ENCODE peak calls at places on chromosomes 7 and 10, in ten cellular contexts. H, O, S, D, F, G, K, U, R and J are unnamed samples. For H3K4me1, the result is how much of the 10 kb centered on the place peaks cover.

GRCh38 chr10:79286318-79286951 is 60.8 kb upstream of the PPIF start:
- DNase-seq in O (peak), H (no peak), R (no peak), G (peak), U (no peak), F (no peak), D (peak), K (peak), S (peak), J (peak)

GRCh38 chr10:19658622-19659233 is 157.5 kb upstream of the PLXDC2 start:
- DNase-seq in G (no peak), F (no peak), U (no peak), H (no peak), D (no peak), R (no peak), K (no peak), S (no peak), O (no peak), J (no peak)

GRCh38 chr10:77405771-77406241 is 231.8 kb downstream of the KCNMA1 start:
- DNase-seq in K (peak), U (peak), D (peak), O (peak), G (peak), H (no peak), S (no peak), R (peak), F (peak), J (no peak)

GRCh38 chr7:105724688-105725087 is 143.4 kb upstream of the EFCAB10 start:
- DNase-seq in R (no peak), O (no peak), H (no peak), S (no peak), K (no peak), F (no peak), D (no peak), U (no peak), G (no peak), J (no peak)

GRCh38 chr7:83267141-83267631 is 104.5 kb upstream of the PCLO start:
- DNase-seq in F (peak), K (peak), R (no peak), G (no peak), O (no peak), D (no peak), H (no peak), U (no peak), S (no peak), J (no peak)

GRCh38 chr7:105641236-105641810 is 60.0 kb upstream of the EFCAB10 start:
- DNase-seq in U (no peak), H (no peak), G (no peak), D (no peak), R (no peak), F (no peak), S (no peak), K (no peak), O (no peak), J (no peak)

GRCh38 chr10:69838853-69839252 is 37.1 kb downstream of the COL13A1 start:
- DNase-seq in G (no peak), K (no peak), U (no peak), R (no peak), H (no peak), S (no peak), D (peak), F (no peak), O (no peak), J (no peak)

GRCh38 chr10:110387983-110388681 is 83.4 kb upstream of the SMNDC1 start:
- DNase-seq in O (no peak), D (no peak), F (no peak), U (no peak), R (no peak), S (no peak), H (no peak), K (no peak), G (no peak), J (no peak)

GRCh38 chr10:62817120-62817762 is 1.1 kb upstream of the EGR2 start:
- DNase-seq in D (peak), F (peak), H (peak), S (peak), O (peak), R (no peak), U (peak), G (no peak), K (peak), J (peak)

GRCh38 chr7:134327896-134328295 is 11.2 kb upstream of the SLC35B4 start:
- DNase-seq in S (no peak), G (no peak), O (peak), K (peak), F (peak), D (peak), U (peak), R (peak), H (no peak), J (peak)

GRCh38 chr10:22992075-22992474 is 64.2 kb downstream of the ARMC3 start:
- DNase-seq in U (no peak), H (no peak), O (no peak), S (no peak), D (no peak), G (no peak), R (no peak), F (no peak), K (no peak), J (no peak)

GRCh38 chr7:80699030-80699638 is 60.7 kb downstream of the CD36 start:
- DNase-seq in D (peak), R (peak), O (no peak), K (peak), F (peak), G (no peak), S (no peak), U (peak), H (no peak), J (peak)

GRCh38 chr7:69335331-69335730 is 262.9 kb upstream of the AUTS2 start:
- DNase-seq in S (no peak), K (no peak), F (no peak), R (no peak), U (no peak), G (no peak), O (no peak), D (no peak), H (no peak), J (no peak)

GRCh38 chr7:101395376-101395775 is 32.7 kb downstream of the COL26A1 start:
- DNase-seq in D (no peak), F (no peak), G (no peak), U (no peak), H (no peak), R (no peak), K (no peak), S (no peak), O (no peak), J (no peak)

GRCh38 chr7:151346180-151346769 is 4.7 kb downstream of the NUB1 start:
- DNase-seq in F (peak), K (peak), S (no peak), G (no peak), D (no peak), R (no peak), H (no peak), O (no peak), U (no peak), J (no peak)

GRCh38 chr10:34273340-34273739 is 541.8 kb downstream of the PARD3 start:
- DNase-seq in S (no peak), U (no peak), O (no peak), R (no peak), G (no peak), D (no peak), H (no peak), F (no peak), K (no peak), J (no peak)
- H3K4me1 ChIP-seq in S (under half), U (under half), O (under half), R (under half), G (under half), D (under half), H (under half), F (under half), K (under half), J (under half)

DNA sequence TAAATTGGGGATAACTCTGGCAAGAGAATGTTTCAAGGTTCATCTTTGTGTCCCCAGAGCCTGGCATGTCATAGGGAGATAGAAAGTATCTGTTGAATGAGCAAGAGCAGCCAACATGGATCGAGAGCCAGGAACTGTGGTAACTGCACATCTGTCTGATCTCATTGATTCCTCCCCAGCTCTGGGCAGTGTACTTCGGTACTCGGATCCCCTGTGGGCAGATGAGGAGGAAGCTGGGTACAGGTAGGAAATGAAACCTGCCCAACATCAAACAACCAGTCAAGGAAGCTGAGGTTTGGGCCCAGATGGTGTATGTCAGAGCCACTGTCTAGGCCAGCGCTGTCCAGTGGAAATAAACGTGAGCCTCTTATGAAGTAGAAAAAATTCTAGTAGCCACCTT is 76.4 kb downstream of the GRK5 start:
- DNase-seq in R (no peak), F (no peak), S (no peak), O (peak), H (no peak), G (no peak), U (no peak), D (no peak), K (no peak), J (no peak)
- H3K4me3 ChIP-seq in R (no peak), F (no peak), S (no peak), O (no peak), H (no peak), G (no peak), U (no peak), D (no peak), K (no peak), J (no peak)

GRCh38 chr7:130910949-130911944 is 177.2 kb upstream of the KLF14 start:
- DNase-seq in O (no peak), S (peak), F (peak), G (no peak), D (peak), H (no peak), K (peak), U (no peak), R (peak), J (no peak)
- H3K4me1 ChIP-seq in O (under half), S (half or more), F (half or more), G (half or more), D (under half), H (half or more), K (under half), U (under half), R (half or more), J (half or more)

DNA sequence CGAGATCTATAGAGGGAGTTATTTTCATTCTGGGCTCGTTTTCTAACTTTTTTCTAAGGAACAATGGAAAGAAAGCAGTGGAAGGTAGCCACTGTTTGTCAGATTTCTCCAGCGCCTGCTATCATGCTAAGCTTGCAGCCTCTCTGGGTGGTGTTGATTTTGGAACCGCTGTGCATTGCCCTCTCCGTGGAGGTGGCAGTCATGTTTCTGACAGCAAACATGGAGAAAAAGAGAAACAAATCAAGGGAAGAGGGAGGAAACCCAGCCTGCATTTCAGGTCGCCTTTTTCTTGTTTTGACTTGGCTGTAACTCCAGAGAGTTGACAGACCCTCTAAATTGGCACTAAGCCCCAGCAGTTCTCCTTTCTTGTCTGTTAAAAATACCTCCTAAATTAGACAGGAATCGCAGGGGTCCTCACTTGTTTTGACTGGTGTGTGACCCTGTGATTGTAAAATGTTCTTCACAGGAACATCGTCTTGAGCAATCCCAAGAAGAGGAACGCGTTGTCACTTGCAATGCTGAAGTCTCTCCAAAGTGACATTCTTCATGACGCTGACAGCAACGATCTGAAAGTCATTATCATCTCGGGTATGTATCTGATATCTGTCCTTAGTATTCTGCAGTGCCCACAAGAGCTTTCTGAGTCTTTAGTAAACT is 4.8 kb downstream of the ECHDC3 start:
- DNase-seq in D (no peak), R (no peak), O (peak), G (peak), K (no peak), H (no peak), F (no peak), S (no peak), U (no peak), J (no peak)
- H3K4me3 ChIP-seq in D (no peak), R (no peak), O (peak), G (no peak), K (no peak), H (no peak), F (no peak), S (no peak), U (no peak), J (no peak)

DNA sequence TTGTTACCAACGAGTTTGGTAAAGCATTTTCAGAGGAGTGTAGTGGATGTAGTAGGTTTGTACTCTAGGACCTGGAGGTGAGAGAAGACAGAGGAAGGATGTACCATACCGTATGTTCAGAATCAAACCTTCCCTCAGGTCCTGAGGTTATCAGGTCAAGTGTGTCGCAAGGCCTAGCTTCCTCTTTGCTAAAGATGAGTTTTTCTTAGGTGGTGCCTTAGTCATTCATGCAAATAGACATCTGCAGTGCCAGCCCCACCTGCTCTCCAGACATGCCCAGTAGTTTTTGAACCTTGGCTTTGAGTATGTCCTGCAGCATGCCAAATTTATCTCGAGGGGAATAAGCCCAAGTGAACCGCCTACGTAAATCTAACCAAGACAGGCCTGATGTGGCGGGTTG is 71.3 kb downstream of the HDAC9 start:
- DNase-seq in R (no peak), U (no peak), F (no peak), K (no peak), D (no peak), S (no peak), G (no peak), H (no peak), O (no peak), J (peak)
- H3K4me1 ChIP-seq in R (under half), U (under half), F (under half), K (under half), D (under half), S (under half), G (under half), H (under half), O (under half), J (half or more)

DNA sequence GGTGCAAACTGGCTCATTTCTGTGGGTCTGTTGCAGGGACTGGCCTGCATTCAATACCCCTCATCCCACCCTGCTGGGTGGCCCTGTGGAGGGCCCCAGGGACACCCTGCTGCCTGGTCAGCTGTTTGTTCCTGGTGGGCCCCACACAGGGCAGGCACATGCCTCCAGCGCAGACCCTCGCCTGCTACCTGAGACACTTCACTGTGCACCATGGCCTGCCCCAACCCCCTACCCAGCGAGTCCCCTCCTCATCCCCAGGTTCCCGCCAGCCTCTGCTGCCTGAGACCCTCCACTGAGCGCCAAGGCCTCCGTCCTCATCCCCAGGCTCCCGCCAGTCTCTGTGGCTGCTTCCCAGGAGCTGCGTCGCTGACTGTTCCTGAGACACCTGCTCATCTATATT is 16.8 kb downstream of the GPR146 start:
- DNase-seq in G (no peak), S (no peak), H (no peak), U (no peak), R (no peak), D (no peak), F (no peak), O (no peak), K (no peak), J (no peak)
- H3K4me3 ChIP-seq in G (no peak), S (no peak), H (no peak), U (no peak), R (no peak), D (no peak), F (no peak), O (no peak), K (no peak), J (no peak)

GRCh38 chr10:35409094-35409582 is 72.8 kb downstream of the CCNY start:
- DNase-seq in F (no peak), H (no peak), O (peak), G (no peak), K (peak), S (no peak), U (no peak), R (no peak), D (peak), J (no peak)
- H3K4me1 ChIP-seq in F (under half), H (under half), O (under half), G (under half), K (under half), S (half or more), U (under half), R (under half), D (under half), J (under half)

GRCh38 chr10:101492814-101493213 is 95.2 kb downstream of the POLL start:
- DNase-seq in O (no peak), K (no peak), D (no peak), H (no peak), S (no peak), G (no peak), R (no peak), F (no peak), U (no peak), J (no peak)

GRCh38 chr10:101492205-101492604 is 95.9 kb downstream of the POLL start:
- DNase-seq in S (no peak), O (no peak), U (no peak), F (no peak), H (no peak), R (no peak), D (no peak), K (no peak), G (no peak), J (no peak)

GRCh38 chr10:101490026-101490425 is 98.0 kb downstream of the POLL start:
- DNase-seq in O (no peak), U (no peak), H (no peak), G (no peak), K (no peak), S (no peak), D (no peak), R (no peak), F (no peak), J (no peak)

GRCh38 chr10:101485681-101486554 is 102.1 kb downstream of the POLL start:
- DNase-seq in D (no peak), R (no peak), S (no peak), F (no peak), O (peak), K (no peak), G (no peak), H (no peak), U (peak), J (no peak)

DNA sequence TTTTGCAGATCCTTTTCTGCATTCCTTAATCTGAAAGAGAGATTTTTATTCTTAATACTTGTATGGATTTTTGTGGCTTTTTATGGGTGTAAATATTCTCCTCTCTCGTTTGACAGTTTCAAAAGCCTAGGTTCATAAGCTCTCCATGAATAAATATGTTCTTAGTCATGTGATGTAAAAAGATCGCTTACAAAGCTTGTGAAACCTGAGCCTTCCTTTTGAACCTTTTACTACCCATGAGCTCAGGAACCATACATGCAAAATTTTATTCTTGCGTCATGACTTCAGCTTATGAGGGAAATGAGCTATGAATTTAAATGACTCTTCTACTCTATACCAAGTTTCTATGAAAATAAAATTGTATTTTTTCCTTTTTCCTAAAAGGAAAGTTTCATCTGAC is 98.7 kb downstream of the POLL start:
- DNase-seq in R (no peak), F (no peak), S (no peak), K (no peak), O (no peak), G (no peak), D (peak), H (no peak), U (no peak), J (no peak)
- H3K4me3 ChIP-seq in R (no peak), F (no peak), S (no peak), K (no peak), O (no peak), G (no peak), D (no peak), H (no peak), U (no peak), J (no peak)

DNA sequence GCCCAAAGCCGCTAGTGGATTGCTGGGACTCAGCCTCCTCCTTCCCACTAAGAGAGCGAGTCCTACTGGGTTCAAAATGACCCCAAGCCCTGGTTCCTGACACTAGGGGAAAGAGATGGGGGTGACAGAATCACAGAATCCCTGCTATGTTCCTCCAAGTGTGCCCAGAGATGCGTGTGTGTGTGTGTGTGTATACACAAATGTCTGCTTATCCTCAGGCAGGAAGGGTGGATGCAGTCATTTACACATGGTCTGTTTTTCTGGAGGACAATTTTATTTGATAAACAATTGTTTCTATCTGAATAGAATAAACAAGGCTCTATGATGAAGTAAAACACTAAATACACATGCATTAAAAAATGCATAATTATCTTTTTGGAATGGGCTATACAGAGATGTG is 1.2 kb upstream of the PLAU start:
- DNase-seq in D (no peak), K (no peak), H (no peak), F (no peak), S (no peak), G (no peak), O (no peak), R (no peak), U (no peak), J (no peak)
- H3K4me1 ChIP-seq in D (under half), K (under half), H (half or more), F (half or more), S (half or more), G (under half), O (under half), R (half or more), U (under half), J (under half)

DNA sequence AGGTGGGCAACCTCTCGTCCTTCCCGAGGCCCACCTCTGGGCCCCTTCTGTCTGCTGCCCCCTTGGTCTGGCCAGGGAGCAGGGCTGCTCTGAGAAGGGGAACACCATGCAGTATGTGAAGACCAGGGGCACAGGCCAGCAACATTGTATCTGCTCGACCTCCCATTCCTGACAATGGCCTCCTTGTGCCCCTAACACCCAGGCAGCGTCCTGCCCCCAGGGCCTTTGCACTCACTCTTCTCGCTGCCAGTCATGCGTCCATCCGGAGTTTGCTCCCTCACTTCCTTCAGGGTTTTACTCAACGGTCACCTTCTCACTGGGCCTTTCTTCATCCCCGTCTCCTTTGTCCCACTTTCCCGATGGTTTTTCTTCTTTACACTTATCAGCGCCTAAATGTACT is 232.9 kb upstream of the GRB10 start:
- DNase-seq in U (no peak), R (no peak), S (peak), H (no peak), O (no peak), F (no peak), G (no peak), D (no peak), K (no peak), J (no peak)
- H3K4me3 ChIP-seq in U (no peak), R (no peak), S (no peak), H (no peak), O (no peak), F (no peak), G (no peak), D (no peak), K (no peak), J (no peak)